ENCODE peak calls at places on chromosomes 4 and X, in eight cellular contexts. One of them, this sample, is unnamed.

GRCh38 chrX:133005038-133005437 is 46.6 kb upstream of the HS6ST2 start:
- DNase-seq in GM12865: peak
- DNase-seq in tibial artery: no peak
- DNase-seq in fibroblast of pulmonary artery: peak
- DNase-seq in WERI-Rb-1: no peak
- DNase-seq in dorsolateral prefrontal cortex: no peak
- DNase-seq in type B pancreatic cell: no peak
- DNase-seq in astrocyte of the spinal cord: peak
- DNase-seq in this sample: no peak

GRCh38 chr4:126604273-126604867 is 1028.4 kb upstream of the INTU start:
- DNase-seq in GM12865: peak
- DNase-seq in tibial artery: peak
- DNase-seq in fibroblast of pulmonary artery: peak
- DNase-seq in WERI-Rb-1: peak
- DNase-seq in dorsolateral prefrontal cortex: peak
- DNase-seq in type B pancreatic cell: no peak
- DNase-seq in astrocyte of the spinal cord: peak
- DNase-seq in this sample: no peak

GRCh38 chr4:145816091-145816490 is 122.5 kb downstream of the ZNF827 start:
- DNase-seq in GM12865: no peak
- DNase-seq in tibial artery: no peak
- DNase-seq in fibroblast of pulmonary artery: no peak
- DNase-seq in WERI-Rb-1: no peak
- DNase-seq in dorsolateral prefrontal cortex: no peak
- DNase-seq in type B pancreatic cell: no peak
- DNase-seq in astrocyte of the spinal cord: no peak
- DNase-seq in this sample: no peak

GRCh38 chrX:35786271-35786670 is 11.9 kb upstream of the MAGEB16 start:
- DNase-seq in GM12865: no peak
- DNase-seq in tibial artery: no peak
- DNase-seq in fibroblast of pulmonary artery: no peak
- DNase-seq in WERI-Rb-1: no peak
- DNase-seq in dorsolateral prefrontal cortex: no peak
- DNase-seq in type B pancreatic cell: no peak
- DNase-seq in astrocyte of the spinal cord: no peak
- DNase-seq in this sample: no peak

GRCh38 chrX:108225456-108225730 is 133.8 kb downstream of the ATG4A start:
- DNase-seq in GM12865: no peak
- DNase-seq in tibial artery: no peak
- DNase-seq in fibroblast of pulmonary artery: no peak
- DNase-seq in WERI-Rb-1: no peak
- DNase-seq in dorsolateral prefrontal cortex: no peak
- DNase-seq in type B pancreatic cell: no peak
- DNase-seq in astrocyte of the spinal cord: peak
- DNase-seq in this sample: no peak

GRCh38 chrX:110042521-110042920 is 39.6 kb downstream of the TMEM164 start:
- DNase-seq in GM12865: no peak
- DNase-seq in tibial artery: no peak
- DNase-seq in fibroblast of pulmonary artery: peak
- DNase-seq in WERI-Rb-1: no peak
- DNase-seq in dorsolateral prefrontal cortex: no peak
- DNase-seq in type B pancreatic cell: no peak
- DNase-seq in astrocyte of the spinal cord: no peak
- DNase-seq in this sample: no peak

GRCh38 chr4:72505314-72505744 is 63.7 kb downstream of the ADAMTS3 start:
- DNase-seq in GM12865: peak
- DNase-seq in tibial artery: peak
- DNase-seq in fibroblast of pulmonary artery: peak
- DNase-seq in WERI-Rb-1: peak
- DNase-seq in dorsolateral prefrontal cortex: no peak
- DNase-seq in type B pancreatic cell: no peak
- DNase-seq in astrocyte of the spinal cord: peak
- DNase-seq in this sample: peak

GRCh38 chrX:130295519-130296314 is 27.0 kb upstream of the ZNF280C start:
- DNase-seq in GM12865: no peak
- DNase-seq in tibial artery: no peak
- DNase-seq in fibroblast of pulmonary artery: peak
- DNase-seq in WERI-Rb-1: no peak
- DNase-seq in dorsolateral prefrontal cortex: no peak
- DNase-seq in type B pancreatic cell: no peak
- DNase-seq in astrocyte of the spinal cord: no peak
- DNase-seq in this sample: no peak

GRCh38 chr4:141134051-141134450 is 782 bp upstream of the RNF150 start:
- DNase-seq in GM12865: no peak
- DNase-seq in tibial artery: no peak
- DNase-seq in fibroblast of pulmonary artery: peak
- DNase-seq in WERI-Rb-1: no peak
- DNase-seq in dorsolateral prefrontal cortex: no peak
- DNase-seq in type B pancreatic cell: no peak
- DNase-seq in astrocyte of the spinal cord: no peak
- DNase-seq in this sample: no peak

GRCh38 chrX:16177260-16177659 is 10.0 kb downstream of the MAGEB17 start:
- DNase-seq in GM12865: no peak
- DNase-seq in tibial artery: no peak
- DNase-seq in fibroblast of pulmonary artery: no peak
- DNase-seq in WERI-Rb-1: no peak
- DNase-seq in dorsolateral prefrontal cortex: no peak
- DNase-seq in type B pancreatic cell: no peak
- DNase-seq in astrocyte of the spinal cord: no peak
- DNase-seq in this sample: no peak

GRCh38 chrX:34880656-34881055 is 61.9 kb upstream of the FAM47B start:
- DNase-seq in GM12865: no peak
- DNase-seq in tibial artery: no peak
- DNase-seq in fibroblast of pulmonary artery: peak
- DNase-seq in WERI-Rb-1: no peak
- DNase-seq in dorsolateral prefrontal cortex: no peak
- DNase-seq in type B pancreatic cell: no peak
- DNase-seq in astrocyte of the spinal cord: peak
- DNase-seq in this sample: no peak

GRCh38 chr4:108210989-108211725 is 42.4 kb upstream of the LEF1 start:
- DNase-seq in GM12865: no peak
- DNase-seq in tibial artery: no peak
- DNase-seq in fibroblast of pulmonary artery: no peak
- DNase-seq in WERI-Rb-1: no peak
- DNase-seq in dorsolateral prefrontal cortex: no peak
- DNase-seq in type B pancreatic cell: no peak
- DNase-seq in astrocyte of the spinal cord: peak
- DNase-seq in this sample: no peak

GRCh38 chr4:127846061-127846460 is 34.6 kb upstream of the PLK4 start:
- DNase-seq in GM12865: no peak
- DNase-seq in tibial artery: no peak
- DNase-seq in fibroblast of pulmonary artery: no peak
- DNase-seq in WERI-Rb-1: no peak
- DNase-seq in dorsolateral prefrontal cortex: no peak
- DNase-seq in type B pancreatic cell: no peak
- DNase-seq in astrocyte of the spinal cord: no peak
- DNase-seq in this sample: no peak

DNA sequence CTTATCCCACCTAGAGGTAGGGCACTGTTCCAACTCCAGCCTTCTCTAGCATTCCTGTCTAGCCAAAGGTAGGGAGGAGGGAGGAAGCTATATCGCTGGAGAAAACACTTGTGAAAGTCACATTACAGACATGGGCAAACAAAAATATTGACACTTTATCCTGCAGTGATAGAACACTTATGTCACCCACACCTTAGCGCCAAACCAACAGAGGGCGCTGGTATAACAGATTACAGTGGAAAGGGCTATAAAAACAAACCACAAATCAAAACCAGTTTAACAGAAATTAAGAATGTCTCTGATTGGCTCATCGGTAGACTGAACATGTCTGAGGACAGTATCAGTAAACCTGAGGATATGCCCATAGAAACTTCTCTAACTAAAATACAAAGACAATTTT is 451.3 kb downstream of the TLL1 start:
- DNase-seq in GM12865: peak
- DNase-seq in tibial artery: no peak
- DNase-seq in fibroblast of pulmonary artery: peak
- DNase-seq in WERI-Rb-1: peak
- DNase-seq in dorsolateral prefrontal cortex: no peak
- DNase-seq in type B pancreatic cell: no peak
- DNase-seq in astrocyte of the spinal cord: peak
- DNase-seq in this sample: no peak
- TF ChIP-seq CTCF in GM12865: peak
- TF ChIP-seq CTCF in tibial artery: peak
- TF ChIP-seq CTCF in fibroblast of pulmonary artery: peak
- TF ChIP-seq CTCF in WERI-Rb-1: peak
- TF ChIP-seq CTCF in dorsolateral prefrontal cortex: no peak
- TF ChIP-seq CTCF in type B pancreatic cell: peak
- TF ChIP-seq CTCF in astrocyte of the spinal cord: peak
- TF ChIP-seq CTCF in this sample: no peak

GRCh38 chr4:175252642-175253041 is 334.5 kb downstream of the ADAM29 start:
- DNase-seq in GM12865: peak
- DNase-seq in tibial artery: no peak
- DNase-seq in fibroblast of pulmonary artery: no peak
- DNase-seq in WERI-Rb-1: no peak
- DNase-seq in dorsolateral prefrontal cortex: no peak
- DNase-seq in type B pancreatic cell: no peak
- DNase-seq in astrocyte of the spinal cord: no peak
- DNase-seq in this sample: no peak

GRCh38 chr4:175253184-175253902 is 335.2 kb downstream of the ADAM29 start:
- DNase-seq in GM12865: peak
- DNase-seq in tibial artery: no peak
- DNase-seq in fibroblast of pulmonary artery: peak
- DNase-seq in WERI-Rb-1: no peak
- DNase-seq in dorsolateral prefrontal cortex: no peak
- DNase-seq in type B pancreatic cell: no peak
- DNase-seq in astrocyte of the spinal cord: no peak
- DNase-seq in this sample: no peak
- TF ChIP-seq CTCF in GM12865: no peak
- TF ChIP-seq CTCF in tibial artery: no peak
- TF ChIP-seq CTCF in fibroblast of pulmonary artery: peak
- TF ChIP-seq CTCF in WERI-Rb-1: peak
- TF ChIP-seq CTCF in dorsolateral prefrontal cortex: no peak
- TF ChIP-seq CTCF in type B pancreatic cell: peak
- TF ChIP-seq CTCF in astrocyte of the spinal cord: peak
- TF ChIP-seq CTCF in this sample: no peak

GRCh38 chrX:45956222-45956867 is 588.9 kb downstream of the ZNF674 start:
- DNase-seq in GM12865: no peak
- DNase-seq in tibial artery: no peak
- DNase-seq in fibroblast of pulmonary artery: no peak
- DNase-seq in WERI-Rb-1: no peak
- DNase-seq in dorsolateral prefrontal cortex: no peak
- DNase-seq in type B pancreatic cell: no peak
- DNase-seq in astrocyte of the spinal cord: no peak
- DNase-seq in this sample: no peak

GRCh38 chrX:45954026-45954425 is 591.2 kb downstream of the ZNF674 start:
- DNase-seq in GM12865: no peak
- DNase-seq in tibial artery: no peak
- DNase-seq in fibroblast of pulmonary artery: no peak
- DNase-seq in WERI-Rb-1: no peak
- DNase-seq in dorsolateral prefrontal cortex: no peak
- DNase-seq in type B pancreatic cell: no peak
- DNase-seq in astrocyte of the spinal cord: no peak
- DNase-seq in this sample: no peak

DNA sequence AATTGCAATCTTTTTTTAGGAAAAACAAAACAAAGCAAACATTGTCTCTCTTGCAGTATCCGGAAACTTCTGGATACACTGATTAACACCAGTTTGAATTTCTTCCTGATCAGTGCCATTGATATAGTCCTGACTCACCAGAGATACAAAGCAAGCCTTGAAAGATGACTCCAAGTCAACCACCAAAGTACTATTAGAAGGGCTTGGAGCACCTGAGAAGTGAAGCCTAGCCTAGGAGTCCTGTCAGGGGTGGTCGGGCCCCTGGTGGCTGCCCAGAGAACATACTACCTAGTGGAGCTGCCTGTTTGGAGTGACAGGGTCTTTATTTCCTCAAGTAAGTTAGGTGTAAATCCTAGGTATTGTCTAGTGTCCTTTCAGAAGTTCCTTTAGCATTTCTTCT is 593.2 kb downstream of the ZNF674 start:
- DNase-seq in GM12865: no peak
- DNase-seq in tibial artery: no peak
- DNase-seq in fibroblast of pulmonary artery: no peak
- DNase-seq in WERI-Rb-1: no peak
- DNase-seq in dorsolateral prefrontal cortex: no peak
- DNase-seq in type B pancreatic cell: no peak
- DNase-seq in astrocyte of the spinal cord: no peak
- DNase-seq in this sample: no peak
- TF ChIP-seq CTCF in GM12865: no peak
- TF ChIP-seq CTCF in tibial artery: no peak
- TF ChIP-seq CTCF in fibroblast of pulmonary artery: no peak
- TF ChIP-seq CTCF in WERI-Rb-1: peak
- TF ChIP-seq CTCF in dorsolateral prefrontal cortex: no peak
- TF ChIP-seq CTCF in type B pancreatic cell: peak
- TF ChIP-seq CTCF in astrocyte of the spinal cord: peak
- TF ChIP-seq CTCF in this sample: no peak

GRCh38 chrX:41732260-41732659 is 8.3 kb downstream of the GPR82 start:
- DNase-seq in GM12865: no peak
- DNase-seq in tibial artery: no peak
- DNase-seq in fibroblast of pulmonary artery: no peak
- DNase-seq in WERI-Rb-1: no peak
- DNase-seq in dorsolateral prefrontal cortex: no peak
- DNase-seq in type B pancreatic cell: no peak
- DNase-seq in astrocyte of the spinal cord: no peak
- DNase-seq in this sample: no peak

GRCh38 chrX:41737065-41737464 is 13.1 kb downstream of the GPR82 start:
- DNase-seq in GM12865: no peak
- DNase-seq in tibial artery: no peak
- DNase-seq in fibroblast of pulmonary artery: no peak
- DNase-seq in WERI-Rb-1: no peak
- DNase-seq in dorsolateral prefrontal cortex: no peak
- DNase-seq in type B pancreatic cell: no peak
- DNase-seq in astrocyte of the spinal cord: no peak
- DNase-seq in this sample: no peak

GRCh38 chrX:41730101-41730500 is 6.1 kb downstream of the GPR82 start:
- DNase-seq in GM12865: no peak
- DNase-seq in tibial artery: no peak
- DNase-seq in fibroblast of pulmonary artery: peak
- DNase-seq in WERI-Rb-1: no peak
- DNase-seq in dorsolateral prefrontal cortex: no peak
- DNase-seq in type B pancreatic cell: no peak
- DNase-seq in astrocyte of the spinal cord: peak
- DNase-seq in this sample: no peak

GRCh38 chrX:41733939-41734338 is 10.0 kb downstream of the GPR82 start:
- DNase-seq in GM12865: peak
- DNase-seq in tibial artery: no peak
- DNase-seq in fibroblast of pulmonary artery: no peak
- DNase-seq in WERI-Rb-1: no peak
- DNase-seq in dorsolateral prefrontal cortex: no peak
- DNase-seq in type B pancreatic cell: no peak
- DNase-seq in astrocyte of the spinal cord: no peak
- DNase-seq in this sample: no peak

GRCh38 chrX:41734530-41734929 is 10.5 kb downstream of the GPR82 start:
- DNase-seq in GM12865: peak
- DNase-seq in tibial artery: no peak
- DNase-seq in fibroblast of pulmonary artery: peak
- DNase-seq in WERI-Rb-1: no peak
- DNase-seq in dorsolateral prefrontal cortex: no peak
- DNase-seq in type B pancreatic cell: no peak
- DNase-seq in astrocyte of the spinal cord: no peak
- DNase-seq in this sample: no peak
- TF ChIP-seq CTCF in GM12865: peak
- TF ChIP-seq CTCF in tibial artery: peak
- TF ChIP-seq CTCF in fibroblast of pulmonary artery: peak
- TF ChIP-seq CTCF in WERI-Rb-1: peak
- TF ChIP-seq CTCF in dorsolateral prefrontal cortex: peak
- TF ChIP-seq CTCF in type B pancreatic cell: peak
- TF ChIP-seq CTCF in astrocyte of the spinal cord: peak
- TF ChIP-seq CTCF in this sample: no peak